ENCODE peak calls at places on chromosomes 7 and 10, in seven cellular contexts. B, G, I, W, F, Q and O are unnamed samples.

GRCh38 chr7:70647801-70648491 is 484.0 kb upstream of the GALNT17 start:
- DNase-seq in I (peak; percentile 58), G (no peak), Q (peak; percentile 88), B (no peak), W (no peak), F (peak; percentile 37), O (no peak)

GRCh38 chr10:34514290-34514689 is 300.8 kb downstream of the PARD3 start:
- DNase-seq in Q (no peak), G (no peak), I (no peak), B (no peak), F (no peak), W (no peak), O (no peak)

GRCh38 chr10:2936816-2937215 is 130.5 kb upstream of the PFKP start:
- DNase-seq in F (no peak), B (no peak), I (no peak), G (no peak), Q (no peak), W (no peak), O (no peak)

GRCh38 chr10:62852961-62853702 is 37.0 kb upstream of the EGR2 start:
- DNase-seq in I (peak; percentile 41), Q (no peak), F (no peak), B (no peak), W (no peak), G (no peak), O (no peak)

GRCh38 chr7:27088002-27088931 is 7.5 kb downstream of the HOXA1 start:
- DNase-seq in W (no peak), I (no peak), B (no peak), F (no peak), G (no peak), Q (no peak), O (no peak)

GRCh38 chr10:93006435-93007039 is 54.1 kb upstream of the CYP26C1 start:
- DNase-seq in F (peak; percentile 4), I (no peak), B (peak; percentile 5), Q (peak; percentile 44), G (no peak), W (no peak), O (no peak)

GRCh38 chr10:133164816-133165555 is 5.0 kb downstream of the KNDC1 start:
- DNase-seq in I (no peak), F (no peak), B (no peak), W (no peak), Q (no peak), G (no peak), O (no peak)

GRCh38 chr7:55893940-55894339 is 6.7 kb downstream of the ZNF713 start:
- DNase-seq in B (no peak), W (no peak), I (no peak), Q (no peak), G (no peak), F (no peak), O (no peak)

GRCh38 chr7:34165466-34165865 is 260.1 kb downstream of the BMPER start:
- DNase-seq in F (no peak), Q (no peak), W (no peak), B (no peak), I (no peak), G (no peak), O (no peak)

GRCh38 chr10:11017575-11018425 is at the start of gene CELF2:
- DNase-seq in W (peak; percentile 81), B (peak; percentile 5), G (peak; percentile 83), F (peak; percentile 64), Q (no peak), I (peak; percentile 55), O (no peak)

GRCh38 chr10:30728786-30729185 is 99.2 kb upstream of the LYZL2 start:
- DNase-seq in Q (no peak), I (no peak), W (no peak), F (no peak), G (no peak), B (no peak), O (no peak)

GRCh38 chr10:125521721-125522680 is 161.0 kb downstream of the TEX36 start:
- DNase-seq in I (peak; percentile 36), Q (no peak), W (no peak), B (no peak), G (no peak), F (no peak), O (no peak)

GRCh38 chr7:151306374-151306773 is 35.2 kb upstream of the NUB1 start:
- DNase-seq in W (no peak), G (no peak), F (no peak), Q (no peak), I (no peak), B (no peak), O (no peak)

GRCh38 chr10:8084799-8085198 is 30.3 kb downstream of the GATA3 start:
- DNase-seq in Q (no peak), G (no peak), W (no peak), I (no peak), F (no peak), B (no peak), O (no peak)

GRCh38 chr7:42314696-42315095 is 77.7 kb upstream of the GLI3 start:
- DNase-seq in G (no peak), F (no peak), I (no peak), W (no peak), Q (no peak), B (no peak), O (no peak)

GRCh38 chr10:113524120-113524519 is 28.7 kb upstream of the HABP2 start:
- DNase-seq in W (no peak), I (no peak), Q (no peak), F (no peak), G (no peak), B (no peak), O (no peak)

GRCh38 chr7:149733554-149734513 is 39.6 kb downstream of the ZNF467 start:
- DNase-seq in I (no peak), Q (no peak), F (no peak), B (no peak), W (no peak), G (no peak), O (no peak)